ENCODE peak calls at places on chromosomes 16 and 17, in seven cellular contexts. H, N, D, R, Z, L and O are unnamed samples.

GRCh38 chr16:55437627-55438026 is 41.4 kb upstream of the MMP2 start:
- DNase-seq in H (no peak), N (no peak), D (no peak), R (no peak), Z (no peak), L (no peak), O (no peak)

GRCh38 chr16:7340938-7341337 is 8.3 kb downstream of the RBFOX1 start:
- DNase-seq in H (no peak), N (no peak), D (no peak), R (no peak), Z (no peak), L (no peak), O (no peak)

GRCh38 chr17:50871898-50872297 is 5.7 kb upstream of the TOB1 start:
- DNase-seq in H (no peak), N (no peak), D (no peak), R (peak), Z (no peak), L (no peak), O (no peak)

GRCh38 chr16:70432800-70433455 is 6.0 kb downstream of the ST3GAL2 start:
- DNase-seq in H (no peak), N (no peak), D (peak), R (peak), Z (no peak), L (no peak), O (no peak)

GRCh38 chr17:44820631-44821196 is 9.4 kb downstream of the GJC1 start:
- DNase-seq in H (peak), N (peak), D (no peak), R (no peak), Z (peak), L (no peak), O (no peak)

GRCh38 chr16:73015612-73016487 is 32.1 kb downstream of the ZFHX3 start:
- DNase-seq in H (no peak), N (peak), D (no peak), R (no peak), Z (peak), L (peak), O (no peak)

GRCh38 chr17:68320311-68320865 is 29.1 kb downstream of the ARSG start:
- DNase-seq in H (no peak), N (no peak), D (no peak), R (no peak), Z (no peak), L (no peak), O (no peak)

GRCh38 chr16:16120044-16120381 is 103.3 kb downstream of the ABCC6 start:
- DNase-seq in H (no peak), N (no peak), D (no peak), R (no peak), Z (no peak), L (no peak), O (no peak)

GRCh38 chr16:23484501-23485256 is 25.6 kb downstream of the GGA2 start:
- DNase-seq in H (no peak), N (no peak), D (no peak), R (no peak), Z (no peak), L (no peak), O (no peak)

GRCh38 chr17:78114831-78115723 is 13.5 kb downstream of the TMC6 start:
- DNase-seq in H (no peak), N (no peak), D (peak), R (peak), Z (no peak), L (no peak), O (no peak)

GRCh38 chr17:13797863-13798262 is 196.1 kb upstream of the HS3ST3A1 start:
- DNase-seq in H (no peak), N (no peak), D (no peak), R (no peak), Z (no peak), L (no peak), O (no peak)

GRCh38 chr17:3960764-3961163 is 3.5 kb downstream of the ATP2A3 start:
- DNase-seq in H (no peak), N (no peak), D (no peak), R (no peak), Z (no peak), L (no peak), O (no peak)

GRCh38 chr16:85104821-85105391 is 7.4 kb downstream of the CIBAR2 start:
- DNase-seq in H (no peak), N (no peak), D (no peak), R (no peak), Z (no peak), L (peak), O (no peak)

GRCh38 chr17:31321481-31321880 is at the start of gene EVI2A:
- DNase-seq in H (no peak), N (no peak), D (peak), R (no peak), Z (no peak), L (peak), O (no peak)

GRCh38 chr16:66717112-66717675 is 20.7 kb upstream of the CMTM4 start:
- DNase-seq in H (no peak), N (no peak), D (peak), R (peak), Z (peak), L (no peak), O (no peak)

GRCh38 chr16:59848314-59848713 is 1114.2 kb upstream of the GOT2 start:
- DNase-seq in H (no peak), N (no peak), D (no peak), R (no peak), Z (no peak), L (no peak), O (no peak)

GRCh38 chr16:2208308-2208707 is 2.4 kb downstream of the BRICD5 start:
- DNase-seq in H (no peak), N (no peak), D (no peak), R (no peak), Z (no peak), L (no peak), O (no peak)

GRCh38 chr17:36545093-36545464 is 360 bp downstream of the GGNBP2 start:
- DNase-seq in H (no peak), N (no peak), D (no peak), R (no peak), Z (no peak), L (no peak), O (peak)

GRCh38 chr16:23330583-23331249 is 28.6 kb downstream of the SCNN1B start:
- DNase-seq in H (no peak), N (no peak), D (no peak), R (peak), Z (no peak), L (no peak), O (no peak)

GRCh38 chr17:1484060-1484535 is 8.4 kb downstream of the MYO1C start:
- DNase-seq in H (no peak), N (no peak), D (no peak), R (no peak), Z (no peak), L (no peak), O (no peak)

GRCh38 chr17:57782642-57783337 is 37.7 kb upstream of the CCDC182 start:
- DNase-seq in H (no peak), N (no peak), D (no peak), R (peak), Z (no peak), L (no peak), O (no peak)

GRCh38 chr17:66446419-66446818 is 144.0 kb downstream of the PRKCA start:
- DNase-seq in H (no peak), N (no peak), D (no peak), R (no peak), Z (no peak), L (no peak), O (no peak)

GRCh38 chr17:33438136-33438535 is 145.0 kb upstream of the ASIC2 start:
- DNase-seq in H (no peak), N (no peak), D (no peak), R (no peak), Z (no peak), L (no peak), O (no peak)

GRCh38 chr16:82735176-82735575 is 108.4 kb downstream of the CDH13 start:
- DNase-seq in H (no peak), N (no peak), D (no peak), R (no peak), Z (no peak), L (no peak), O (no peak)

GRCh38 chr17:62653002-62653830 is 25.7 kb downstream of the MRC2 start:
- DNase-seq in H (no peak), N (no peak), D (peak), R (peak), Z (no peak), L (peak), O (no peak)

DNA sequence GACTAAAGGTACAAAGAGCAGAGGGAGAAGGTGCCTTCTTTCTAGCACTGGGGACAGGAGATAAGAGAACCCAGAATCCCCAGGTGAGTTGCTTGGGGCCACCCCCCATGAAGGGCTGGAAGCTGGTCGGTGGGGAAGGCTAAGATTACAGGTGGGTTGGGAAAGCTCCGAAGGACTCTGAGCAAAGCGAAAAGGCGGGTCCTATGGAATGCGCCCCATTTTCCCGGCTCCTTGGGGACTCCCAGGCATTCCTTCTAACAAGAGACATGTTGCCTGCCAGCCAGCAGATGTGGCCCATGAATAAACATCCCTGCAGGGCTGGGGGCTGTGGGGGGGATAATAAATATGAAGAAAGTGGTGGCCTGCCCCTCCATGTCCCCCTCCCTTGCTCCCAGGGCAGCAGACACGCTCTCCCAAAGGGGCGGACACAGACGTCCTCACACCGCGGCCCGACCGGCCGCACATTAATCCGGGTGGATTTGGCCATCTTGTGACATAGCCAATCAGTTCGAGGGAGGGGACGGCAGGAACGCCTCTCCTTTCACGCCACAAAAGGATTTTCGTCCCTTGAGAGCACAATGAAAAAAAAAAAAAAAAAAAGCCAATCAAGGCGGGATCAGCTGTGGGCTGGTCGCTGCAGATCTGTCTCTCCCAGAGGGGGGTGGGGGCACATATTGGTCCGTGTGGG is 98.5 kb downstream of the SOX9 start:
- DNase-seq in H (no peak), N (no peak), D (no peak), R (peak), Z (no peak), L (no peak), O (no peak)
- TF ChIP-seq SIN3A in H (no peak), N (no peak), D (no peak), R (no peak), Z (no peak), L (no peak), O (no peak)

GRCh38 chr16:74680681-74681080 is 14.0 kb upstream of the RFWD3 start:
- DNase-seq in H (no peak), N (no peak), D (no peak), R (no peak), Z (no peak), L (no peak), O (no peak)
- TF ChIP-seq SIN3A in H (no peak), N (no peak), D (no peak), R (no peak), Z (no peak), L (no peak), O (no peak)

GRCh38 chr16:27425961-27426360 is 24.0 kb downstream of the IL21R start:
- DNase-seq in H (no peak), N (no peak), D (no peak), R (no peak), Z (no peak), L (no peak), O (no peak)

GRCh38 chr16:27421961-27422740 is 20.2 kb downstream of the IL21R start:
- DNase-seq in H (no peak), N (no peak), D (no peak), R (no peak), Z (no peak), L (no peak), O (no peak)

GRCh38 chr16:27427538-27427937 is 25.6 kb downstream of the IL21R start:
- DNase-seq in H (no peak), N (no peak), D (no peak), R (no peak), Z (no peak), L (no peak), O (no peak)

GRCh38 chr16:27426423-27427408 is 24.7 kb downstream of the IL21R start:
- DNase-seq in H (peak), N (peak), D (peak), R (no peak), Z (peak), L (peak), O (no peak)

DNA sequence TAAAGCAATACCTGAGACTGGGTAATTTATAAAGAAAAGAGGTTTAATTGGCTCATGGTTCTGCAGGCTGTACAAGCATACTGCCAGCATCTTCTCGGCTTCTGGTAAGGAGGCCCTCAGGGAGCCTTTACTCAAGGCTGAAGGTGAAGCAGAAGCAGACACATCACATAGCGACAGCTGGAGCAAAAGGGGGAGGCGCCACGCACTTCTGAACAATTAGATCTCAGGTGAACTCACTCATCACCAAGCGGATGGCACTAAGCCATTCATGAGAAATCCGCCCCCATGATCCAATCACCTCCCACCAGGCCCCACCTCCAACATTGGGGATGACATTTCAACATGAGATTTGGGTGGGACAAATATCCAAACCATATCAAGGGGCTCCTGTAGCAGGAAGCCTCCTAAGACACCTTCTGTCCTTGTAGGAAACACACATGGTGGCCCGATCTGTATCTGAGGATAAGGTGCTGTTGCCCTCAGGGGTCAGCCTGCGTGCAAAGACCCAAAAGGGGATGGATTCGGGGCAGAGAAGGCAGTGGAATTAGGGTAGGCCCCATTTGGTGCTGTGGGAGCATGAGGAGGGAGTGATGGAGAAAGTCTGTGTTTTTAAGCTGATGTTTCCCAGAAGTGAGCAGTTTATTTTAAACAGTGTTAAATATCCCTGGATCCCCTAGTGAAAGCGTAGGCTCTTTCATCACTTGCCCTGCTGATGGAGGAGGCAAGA is 23.0 kb downstream of the IL21R start:
- DNase-seq in H (no peak), N (no peak), D (no peak), R (no peak), Z (no peak), L (no peak), O (no peak)
- TF ChIP-seq SIN3A in H (no peak), N (no peak), D (no peak), R (no peak), Z (no peak), L (no peak), O (no peak)

GRCh38 chr16:322476-323143 is 29.9 kb downstream of the AXIN1 start:
- DNase-seq in H (no peak), N (no peak), D (no peak), R (no peak), Z (no peak), L (no peak), O (no peak)

GRCh38 chr16:321532-321931 is 31.0 kb downstream of the AXIN1 start:
- DNase-seq in H (no peak), N (no peak), D (no peak), R (no peak), Z (no peak), L (no peak), O (no peak)

GRCh38 chr16:324201-324450 is 28.4 kb downstream of the AXIN1 start:
- DNase-seq in H (no peak), N (no peak), D (no peak), R (no peak), Z (no peak), L (no peak), O (no peak)

GRCh38 chr16:325375-326155 is 27.0 kb downstream of the AXIN1 start:
- DNase-seq in H (no peak), N (no peak), D (no peak), R (no peak), Z (no peak), L (no peak), O (no peak)

GRCh38 chr16:324451-325334 is 27.8 kb downstream of the AXIN1 start:
- DNase-seq in H (no peak), N (no peak), D (peak), R (no peak), Z (no peak), L (no peak), O (no peak)
- TF ChIP-seq SIN3A in H (no peak), N (no peak), D (peak), R (no peak), Z (no peak), L (no peak), O (no peak)

GRCh38 chr16:50316102-50316847 is 49.9 kb downstream of the ADCY7 start:
- DNase-seq in H (no peak), N (no peak), D (no peak), R (no peak), Z (no peak), L (no peak), O (no peak)
- TF ChIP-seq SIN3A in H (no peak), N (no peak), D (no peak), R (no peak), Z (no peak), L (no peak), O (no peak)

GRCh38 chr17:7260601-7261376 is 1.5 kb downstream of the CLDN7 start:
- DNase-seq in H (no peak), N (no peak), D (no peak), R (no peak), Z (no peak), L (no peak), O (no peak)
- TF ChIP-seq SIN3A in H (no peak), N (peak), D (no peak), R (no peak), Z (no peak), L (no peak), O (peak)